ENCODE peak calls at places on chromosomes 4 and X, in eight cellular contexts. J, T, F, K, O, U, E and P are unnamed samples.

GRCh38 chr4:38982356-38983095 is 49.7 kb downstream of the TMEM156 start:
- DNase-seq in J (no peak), T (no peak), F (no peak), K (no peak), O (peak), U (no peak), E (no peak), P (no peak)

GRCh38 chr4:172202480-172203076 is 389.4 kb downstream of the GALNTL6 start:
- DNase-seq in J (no peak), T (peak), F (no peak), K (no peak), O (peak), U (peak), E (no peak), P (peak)

GRCh38 chr4:82746705-82747567 is 51.7 kb downstream of the SCD5 start:
- DNase-seq in J (no peak), T (no peak), F (no peak), K (no peak), O (no peak), U (no peak), E (no peak), P (no peak)

GRCh38 chr4:173403051-173403450 is 4.1 kb upstream of the SCRG1 start:
- DNase-seq in J (no peak), T (no peak), F (no peak), K (no peak), O (peak), U (no peak), E (no peak), P (no peak)

GRCh38 chrX:47264507-47265173 is 31.8 kb downstream of the USP11 start:
- DNase-seq in J (no peak), T (no peak), F (no peak), K (no peak), O (peak), U (no peak), E (no peak), P (no peak)

GRCh38 chr4:158782539-158783360 is 13.9 kb downstream of the FNIP2 start:
- DNase-seq in J (no peak), T (peak), F (no peak), K (no peak), O (peak), U (no peak), E (no peak), P (no peak)

GRCh38 chr4:118086334-118086733 is 52.0 kb downstream of the NDST3 start:
- DNase-seq in J (no peak), T (no peak), F (no peak), K (no peak), O (peak), U (no peak), E (no peak), P (no peak)

GRCh38 chr4:159787901-159788300 is 685.0 kb downstream of the RAPGEF2 start:
- DNase-seq in J (no peak), T (no peak), F (no peak), K (no peak), O (peak), U (no peak), E (no peak), P (no peak)

GRCh38 chr4:107654694-107655093 is 65.3 kb downstream of the PAPSS1 start:
- DNase-seq in J (no peak), T (peak), F (no peak), K (no peak), O (no peak), U (no peak), E (no peak), P (no peak)

GRCh38 chr4:182809417-182810102 is 107.6 kb downstream of the DCTD start:
- DNase-seq in J (no peak), T (no peak), F (no peak), K (no peak), O (no peak), U (no peak), E (no peak), P (no peak)

GRCh38 chrX:69506617-69507499 is 2.7 kb downstream of the NALF2 start:
- DNase-seq in J (no peak), T (no peak), F (no peak), K (no peak), O (no peak), U (no peak), E (no peak), P (no peak)

GRCh38 chr4:149836546-149836945 is 20.9 kb upstream of the IQCM start:
- DNase-seq in J (no peak), T (no peak), F (no peak), K (no peak), O (peak), U (no peak), E (no peak), P (no peak)

GRCh38 chr4:168631241-168632151 is 134.6 kb downstream of the PALLD start:
- DNase-seq in J (no peak), T (peak), F (peak), K (no peak), O (peak), U (peak), E (no peak), P (peak)

GRCh38 chrX:103628386-103629290 is at the start of gene TCEAL1:
- DNase-seq in J (no peak), T (peak), F (peak), K (peak), O (peak), U (peak), E (no peak), P (peak)